ENCODE peak calls at places on chromosomes 1 and 21, in nine cellular contexts. X is A549, T is transverse colon, A is K562, L is ovary, N is SK-N-SH, R is stomach, E is sigmoid colon, D is suprapubic skin. Q is an unnamed sample.

GRCh38 chr1:230487773-230488428 is 61.8 kb upstream of the PGBD5 start:
- DNase-seq in X (no peak), T (no peak), A (no peak), L (no peak), N (no peak), R (no peak), E (no peak), D (no peak), Q (no peak)

GRCh38 chr1:48107516-48107915 is 110.3 kb upstream of the TRABD2B start:
- DNase-seq in X (no peak), T (no peak), A (no peak), L (no peak), N (no peak), R (no peak), E (no peak), D (no peak), Q (no peak)

GRCh38 chr1:182086620-182087019 is 25.1 kb upstream of the ZNF648 start:
- DNase-seq in X (no peak), T (no peak), A (no peak), L (no peak), N (no peak), R (no peak), E (no peak), D (no peak), Q (no peak)

GRCh38 chr21:44639331-44639655 is 2.1 kb downstream of the KRTAP10-10 start:
- DNase-seq in X (no peak), T (no peak), A (no peak), L (no peak), N (no peak), R (peak), E (no peak), D (no peak), Q (no peak)

GRCh38 chr1:80542231-80542630 is 1258.5 kb upstream of the ADGRL2 start:
- DNase-seq in X (no peak), T (no peak), A (no peak), L (no peak), N (no peak), R (no peak), E (no peak), D (no peak), Q (no peak)

GRCh38 chr1:9726406-9726805 is 74.9 kb downstream of the PIK3CD start:
- DNase-seq in X (no peak), T (no peak), A (no peak), L (no peak), N (no peak), R (no peak), E (no peak), D (no peak), Q (no peak)

GRCh38 chr1:60044881-60045280 is 28.7 kb downstream of the C1orf87 start:
- DNase-seq in X (no peak), T (no peak), A (no peak), L (no peak), N (no peak), R (no peak), E (no peak), D (no peak), Q (no peak)

GRCh38 chr1:16716691-16717173 is 23.6 kb upstream of the RNU1-4 start:
- DNase-seq in X (no peak), T (no peak), A (peak), L (no peak), N (peak), R (peak), E (peak), D (peak), Q (no peak)

GRCh38 chr21:33834801-33835500 is 80.7 kb downstream of the ATP5PO start:
- DNase-seq in X (no peak), T (no peak), A (no peak), L (no peak), N (no peak), R (no peak), E (no peak), D (no peak), Q (no peak)

GRCh38 chr1:54813479-54814147 is 12.5 kb upstream of the TTC22 start:
- DNase-seq in X (no peak), T (no peak), A (no peak), L (no peak), N (no peak), R (peak), E (no peak), D (peak), Q (no peak)

GRCh38 chr1:94928293-94928939 is 1.5 kb upstream of the CNN3 start:
- DNase-seq in X (no peak), T (no peak), A (no peak), L (no peak), N (no peak), R (no peak), E (no peak), D (no peak), Q (no peak)

GRCh38 chr21:15309721-15310120 is 244.9 kb upstream of the NRIP1 start:
- DNase-seq in X (no peak), T (no peak), A (no peak), L (peak), N (no peak), R (no peak), E (peak), D (no peak), Q (peak)

GRCh38 chr1:204077979-204078696 is 5.2 kb downstream of the SOX13 start:
- DNase-seq in X (no peak), T (no peak), A (no peak), L (no peak), N (no peak), R (peak), E (no peak), D (no peak), Q (no peak)

GRCh38 chr21:28871388-28872015 is 121.2 kb downstream of the LTN1 start:
- DNase-seq in X (no peak), T (peak), A (no peak), L (no peak), N (no peak), R (no peak), E (no peak), D (no peak), Q (no peak)

GRCh38 chr1:12053752-12054548 is 9.2 kb upstream of the TNFRSF8 start:
- DNase-seq in X (no peak), T (no peak), A (no peak), L (no peak), N (no peak), R (no peak), E (no peak), D (no peak), Q (no peak)

GRCh38 chr1:181033799-181034391 is at the start of gene MR1:
- DNase-seq in X (peak), T (no peak), A (peak), L (no peak), N (peak), R (no peak), E (no peak), D (no peak), Q (peak)

GRCh38 chr1:30748699-30749401 is 8.7 kb downstream of the LAPTM5 start:
- DNase-seq in X (no peak), T (no peak), A (no peak), L (no peak), N (no peak), R (no peak), E (no peak), D (no peak), Q (no peak)

GRCh38 chr1:54052470-54052933 is 502 bp downstream of the TMEM59 start:
- DNase-seq in X (peak), T (peak), A (peak), L (peak), N (peak), R (peak), E (no peak), D (peak), Q (no peak)

GRCh38 chr1:185539277-185539943 is 194.8 kb upstream of the HMCN1 start:
- DNase-seq in X (no peak), T (no peak), A (no peak), L (no peak), N (no peak), R (no peak), E (no peak), D (no peak), Q (no peak)

GRCh38 chr1:153842006-153842471 is 66.8 kb downstream of the SLC27A3 start:
- DNase-seq in X (no peak), T (no peak), A (no peak), L (no peak), N (no peak), R (no peak), E (no peak), D (no peak), Q (no peak)

GRCh38 chr1:62590255-62590969 is 6.9 kb upstream of the ANGPTL3 start:
- DNase-seq in X (no peak), T (no peak), A (no peak), L (no peak), N (no peak), R (no peak), E (no peak), D (no peak), Q (no peak)

GRCh38 chr1:84634536-84635205 is 55.6 kb downstream of the SSX2IP start:
- DNase-seq in X (no peak), T (no peak), A (no peak), L (no peak), N (no peak), R (no peak), E (no peak), D (no peak), Q (no peak)

GRCh38 chr1:176949033-176949662 is 215.4 kb downstream of the ASTN1 start:
- DNase-seq in X (peak), T (peak), A (peak), L (peak), N (peak), R (peak), E (no peak), D (no peak), Q (no peak)

GRCh38 chr1:39590546-39590945 is 14.0 kb upstream of the PABPC4 start:
- DNase-seq in X (no peak), T (no peak), A (no peak), L (no peak), N (no peak), R (no peak), E (no peak), D (no peak), Q (no peak)

GRCh38 chr1:176691251-176692228 is 228.6 kb downstream of the PAPPA2 start:
- DNase-seq in X (peak), T (peak), A (peak), L (no peak), N (peak), R (no peak), E (peak), D (no peak), Q (peak)

GRCh38 chr1:30511563-30512252 is 211.7 kb downstream of the MATN1 start:
- DNase-seq in X (peak), T (no peak), A (no peak), L (no peak), N (no peak), R (peak), E (no peak), D (no peak), Q (no peak)

GRCh38 chr1:64892576-64893573 is 73.5 kb downstream of the JAK1 start:
- DNase-seq in X (no peak), T (no peak), A (no peak), L (no peak), N (no peak), R (no peak), E (no peak), D (no peak), Q (no peak)

GRCh38 chr1:76426606-76427005 is 352.1 kb downstream of the ST6GALNAC3 start:
- DNase-seq in X (no peak), T (no peak), A (no peak), L (no peak), N (no peak), R (no peak), E (no peak), D (no peak), Q (no peak)

GRCh38 chr1:78490861-78491310 is at the start of gene PTGFR:
- DNase-seq in X (no peak), T (no peak), A (no peak), L (peak), N (peak), R (no peak), E (no peak), D (peak), Q (peak)

GRCh38 chr1:239353536-239353935 is 32.8 kb upstream of the CHRM3 start:
- DNase-seq in X (no peak), T (peak), A (no peak), L (no peak), N (no peak), R (peak), E (no peak), D (no peak), Q (no peak)

GRCh38 chr1:119595606-119596005 is 52.5 kb downstream of the ZNF697 start:
- DNase-seq in X (no peak), T (no peak), A (no peak), L (no peak), N (no peak), R (no peak), E (no peak), D (no peak), Q (no peak)

GRCh38 chr1:206909167-206909882 is 12.1 kb downstream of the IL24 start:
- DNase-seq in X (peak), T (peak), A (peak), L (peak), N (peak), R (peak), E (peak), D (peak), Q (peak)

GRCh38 chr1:175024773-175025172 is 1.5 kb upstream of the MRPS14 start:
- DNase-seq in X (no peak), T (no peak), A (no peak), L (no peak), N (no peak), R (no peak), E (no peak), D (no peak), Q (no peak)
- H3K27ac ChIP-seq in X (no peak), T (no peak), A (no peak), L (no peak), N (no peak), R (no peak), E (no peak), D (no peak), Q (no peak)

GRCh38 chr1:221098462-221099406 is 219.5 kb downstream of the HLX start:
- DNase-seq in X (no peak), T (no peak), A (no peak), L (no peak), N (no peak), R (no peak), E (no peak), D (no peak), Q (no peak)
- TF ChIP-seq EP300 in X (no peak), T (no peak), A (no peak), L (no peak), N (no peak), R (no peak), E (no peak), D (no peak), Q (no peak)

DNA sequence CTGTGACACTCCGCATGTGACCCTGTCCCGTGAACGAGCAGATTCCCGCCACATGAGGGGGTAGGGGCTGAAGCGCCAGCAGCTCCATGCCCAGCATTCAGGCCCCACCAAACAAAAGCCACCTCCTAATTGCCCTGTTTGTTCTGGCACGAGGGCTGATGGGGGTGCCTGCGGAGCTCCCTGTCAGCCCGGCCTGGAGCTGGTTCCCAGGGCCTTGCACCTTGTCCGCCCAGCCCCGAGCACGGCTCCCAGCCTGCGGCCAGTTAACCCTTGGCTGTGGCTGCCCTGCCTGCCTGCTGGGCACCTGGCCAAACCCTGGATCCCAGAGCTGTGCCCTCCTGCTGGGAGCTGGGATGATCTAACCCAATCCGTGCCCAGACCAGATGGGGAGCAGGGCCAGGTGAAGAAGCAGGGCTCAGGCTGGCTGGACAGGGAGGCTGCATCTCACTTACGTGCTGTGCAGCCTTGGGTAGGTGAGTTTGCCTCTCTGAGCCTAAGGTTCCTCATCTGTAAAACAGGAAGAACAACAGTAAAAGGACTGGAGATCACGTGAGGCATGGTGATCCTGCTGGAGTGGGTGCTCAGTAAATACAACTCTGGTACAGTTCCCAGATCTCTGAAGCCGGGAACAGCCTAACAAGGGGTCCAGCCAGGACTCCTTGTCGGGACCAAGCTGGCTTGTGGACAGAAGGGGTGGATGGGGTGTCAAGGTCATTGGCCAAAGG is 110.9 kb upstream of the IFFO2 start:
- DNase-seq in X (no peak), T (peak), A (no peak), L (no peak), N (peak), R (peak), E (no peak), D (no peak), Q (no peak)
- TF ChIP-seq CTCF in X (no peak), T (no peak), A (no peak), L (no peak), N (no peak), R (no peak), E (no peak), D (no peak), Q (peak)

GRCh38 chr1:43002766-43003165 is 44.1 kb upstream of the SLC2A1 start:
- DNase-seq in X (no peak), T (no peak), A (peak), L (no peak), N (no peak), R (no peak), E (no peak), D (no peak), Q (no peak)
- H3K27ac ChIP-seq in X (no peak), T (no peak), A (no peak), L (no peak), N (no peak), R (no peak), E (no peak), D (no peak), Q (no peak)

DNA sequence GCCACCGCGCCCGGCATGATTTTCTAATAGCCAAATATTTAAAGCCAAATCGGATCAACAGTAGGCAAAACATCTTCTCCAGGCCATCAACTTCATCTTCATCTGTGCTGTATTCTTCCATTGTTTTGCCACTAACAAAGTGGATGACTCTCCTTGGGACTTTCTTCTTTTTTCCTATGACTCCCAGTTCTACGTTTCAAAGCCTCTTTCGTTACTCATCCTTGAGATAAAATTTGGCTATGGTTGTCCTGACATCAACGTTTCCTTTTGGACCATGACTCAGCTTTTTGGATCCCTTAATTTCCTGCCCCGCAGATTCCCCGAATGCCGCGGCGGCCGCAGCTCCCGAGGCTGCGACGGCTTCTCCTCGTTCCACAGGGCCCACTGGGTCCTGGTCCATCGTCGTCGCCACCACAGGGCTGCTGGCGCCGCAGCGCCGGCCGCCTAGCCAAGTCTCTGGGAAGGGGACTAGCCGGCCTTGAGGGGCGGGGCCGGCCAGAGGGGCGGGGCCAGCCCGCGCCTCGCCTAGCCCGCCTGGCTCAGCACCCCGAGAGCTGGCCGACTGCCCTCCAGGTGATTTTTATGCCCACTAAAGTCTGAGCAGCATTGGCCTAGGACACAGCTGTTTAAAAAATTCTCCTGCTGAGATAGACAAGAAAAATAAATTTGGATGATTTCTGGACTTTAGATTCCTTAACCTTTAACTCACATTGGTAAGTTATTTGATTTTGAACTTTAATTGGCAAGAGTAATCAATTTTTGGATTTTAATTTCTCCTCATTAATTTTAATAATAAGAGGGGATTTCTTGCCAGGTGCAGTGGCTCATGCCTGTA is 93.9 kb downstream of the ADCY10 start:
- DNase-seq in X (peak), T (peak), A (peak), L (peak), N (peak), R (peak), E (peak), D (peak), Q (peak)
- TF ChIP-seq EP300 in X (no peak), T (no peak), A (peak), L (no peak), N (no peak), R (peak), E (no peak), D (no peak), Q (no peak)

DNA sequence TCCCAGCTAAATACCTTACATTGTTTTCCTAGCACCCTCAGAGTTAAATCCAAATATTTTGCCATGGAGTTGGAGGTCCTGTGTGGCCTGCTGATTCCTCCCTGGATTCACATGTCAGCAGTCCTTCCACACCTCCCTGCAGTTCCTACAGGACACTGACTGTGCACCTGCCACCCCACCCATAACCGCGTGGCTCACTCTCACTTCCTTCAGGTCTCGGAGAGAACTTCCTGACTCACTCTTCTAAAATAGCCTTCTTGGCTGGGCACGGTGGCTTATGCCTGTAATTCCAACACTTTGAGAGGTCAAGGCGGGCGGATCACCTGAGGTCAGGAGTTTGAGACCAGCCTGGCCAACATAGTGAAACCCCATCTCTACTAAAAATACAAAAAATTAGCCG is 8.4 kb upstream of the CAMTA1 start:
- DNase-seq in X (no peak), T (peak), A (no peak), L (no peak), N (no peak), R (no peak), E (no peak), D (no peak), Q (no peak)
- TF ChIP-seq CTCF in X (no peak), T (no peak), A (no peak), L (no peak), N (no peak), R (no peak), E (no peak), D (no peak), Q (no peak)

GRCh38 chr1:41048540-41048939 is 27.0 kb upstream of the SLFNL1 start:
- DNase-seq in X (no peak), T (no peak), A (peak), L (no peak), N (no peak), R (no peak), E (no peak), D (no peak), Q (no peak)

GRCh38 chr1:41044197-41044596 is 22.7 kb upstream of the SLFNL1 start:
- DNase-seq in X (no peak), T (peak), A (no peak), L (no peak), N (no peak), R (no peak), E (no peak), D (no peak), Q (no peak)

GRCh38 chr1:41045740-41046139 is 24.2 kb upstream of the SLFNL1 start:
- DNase-seq in X (no peak), T (peak), A (no peak), L (no peak), N (no peak), R (peak), E (no peak), D (no peak), Q (no peak)

GRCh38 chr1:41041866-41042265 is 20.3 kb upstream of the SLFNL1 start:
- DNase-seq in X (no peak), T (no peak), A (no peak), L (no peak), N (no peak), R (no peak), E (no peak), D (no peak), Q (no peak)

DNA sequence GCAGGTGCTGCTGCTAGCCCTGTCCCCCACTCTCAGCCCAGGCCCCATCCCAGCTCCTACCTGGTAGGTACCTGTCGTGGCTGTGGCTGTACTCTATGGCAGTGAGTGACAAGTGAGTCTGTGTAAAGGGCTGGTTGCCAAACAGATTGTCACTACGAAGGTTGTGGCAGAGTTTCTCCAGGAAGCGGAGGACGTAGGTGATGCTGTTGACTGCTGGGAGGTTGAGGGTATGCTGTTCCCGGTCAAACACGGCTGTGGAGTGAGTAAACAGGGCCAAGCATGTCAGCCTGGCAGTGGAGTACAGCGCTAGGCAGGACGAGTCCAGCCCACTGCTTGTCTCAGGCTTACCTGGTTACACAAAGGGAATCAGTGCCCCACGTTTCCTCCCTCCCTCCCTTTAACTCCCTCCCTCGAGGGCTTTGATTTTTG is 24.8 kb upstream of the SLFNL1 start:
- DNase-seq in X (no peak), T (peak), A (no peak), L (no peak), N (no peak), R (peak), E (no peak), D (no peak), Q (no peak)
- H3K27ac ChIP-seq in X (no peak), T (peak), A (no peak), L (no peak), N (peak), R (peak), E (peak), D (peak), Q (no peak)

Q was measured in tibial nerve.